ENCODE peak calls at places on chromosomes 2 and 18, in eight cellular contexts. V is kidney, S is colonic mucosa, Y is neural progenitor cell, E is PC-3, L is body of pancreas, Q is cardiac muscle cell, A is IMR-90. K is an unnamed sample.

GRCh38 chr2:9778012-9778411 is 65.3 kb upstream of the TAF1B start:
- DNase-seq in L (no peak), E (peak), Q (no peak), S (no peak), V (peak), A (no peak), Y (no peak), K (no peak)

GRCh38 chr2:113281920-113282746 is 3.4 kb upstream of the PAX8 start:
- DNase-seq in A (peak), Q (peak), Y (no peak), V (no peak), S (no peak), E (no peak), L (no peak), K (peak)

GRCh38 chr2:149065236-149065635 is 26.7 kb downstream of the LYPD6B start:
- DNase-seq in S (no peak), E (peak), V (no peak), L (no peak), Q (peak), Y (no peak), A (peak), K (no peak)

GRCh38 chr2:44620189-44620990 is 258.6 kb downstream of the CAMKMT start:
- DNase-seq in S (no peak), L (no peak), A (no peak), V (no peak), Y (no peak), Q (no peak), E (peak), K (no peak)

GRCh38 chr18:78499586-78499985 is 480.0 kb upstream of the SALL3 start:
- DNase-seq in L (no peak), E (no peak), Q (no peak), A (no peak), Y (no peak), V (no peak), S (no peak), K (no peak)

GRCh38 chr18:79395761-79396404 is at the start of gene NFATC1:
- DNase-seq in E (peak), L (peak), Q (peak), S (peak), A (peak), Y (peak), V (peak), K (no peak)

GRCh38 chr2:240953426-240954425 is 44.7 kb upstream of the SNED1 start:
- DNase-seq in Q (no peak), Y (no peak), S (peak), L (no peak), E (no peak), A (no peak), V (no peak), K (no peak)

GRCh38 chr2:164597988-164598387 is 23.3 kb downstream of the GRB14 start:
- DNase-seq in V (no peak), S (no peak), E (no peak), A (no peak), Q (no peak), Y (no peak), L (no peak), K (no peak)

GRCh38 chr2:227004482-227004881 is 159.5 kb downstream of the COL4A4 start:
- DNase-seq in Y (no peak), A (no peak), Q (no peak), V (no peak), S (no peak), L (no peak), E (no peak), K (no peak)

GRCh38 chr2:101608411-101609317 is 88.8 kb upstream of the MAP4K4 start:
- DNase-seq in Q (no peak), Y (no peak), V (no peak), S (no peak), E (no peak), L (no peak), A (no peak), K (no peak)

GRCh38 chr2:161434127-161434526 is 18.0 kb downstream of the TBR1 start:
- DNase-seq in V (no peak), L (no peak), E (no peak), S (no peak), Y (no peak), Q (no peak), A (no peak), K (no peak)

GRCh38 chr2:41910126-41910525 is 137.7 kb upstream of the PKDCC start:
- DNase-seq in E (peak), S (no peak), L (no peak), V (no peak), A (peak), Q (no peak), Y (peak), K (no peak)

GRCh38 chr2:12456293-12457151 is 260.2 kb upstream of the TRIB2 start:
- DNase-seq in E (peak), Y (peak), S (peak), A (peak), Q (peak), V (peak), L (peak), K (peak)

GRCh38 chr18:58125183-58125582 is 81.2 kb downstream of the NEDD4L start:
- DNase-seq in A (no peak), Q (peak), V (no peak), L (no peak), S (no peak), Y (peak), E (no peak), K (no peak)

GRCh38 chr2:40937284-40937683 is 485.4 kb upstream of the SLC8A1 start:
- DNase-seq in S (no peak), E (no peak), A (no peak), L (no peak), Y (no peak), Q (no peak), V (no peak), K (no peak)

GRCh38 chr18:60259052-60259681 is 113.4 kb downstream of the MC4R start:
- DNase-seq in A (peak), L (no peak), Q (peak), Y (no peak), S (no peak), E (peak), V (no peak), K (no peak)

GRCh38 chr2:218202266-218202665 is 14.7 kb upstream of the ARPC2 start:
- DNase-seq in L (no peak), A (no peak), E (no peak), V (no peak), Q (peak), Y (no peak), S (no peak), K (peak)

GRCh38 chr2:172397136-172397825 is 30.1 kb upstream of the ITGA6 start:
- DNase-seq in Y (no peak), L (no peak), Q (peak), E (no peak), S (no peak), A (no peak), V (no peak), K (no peak)

GRCh38 chr2:64661770-64662169 is 8.1 kb upstream of the SERTAD2 start:
- DNase-seq in Y (no peak), L (no peak), V (no peak), Q (no peak), S (no peak), A (no peak), E (peak), K (no peak)

GRCh38 chr2:234444888-234445287 is 52.0 kb downstream of the ARL4C start:
- DNase-seq in Q (peak), S (peak), E (no peak), V (no peak), Y (no peak), L (no peak), A (peak), K (no peak)

GRCh38 chr2:130836501-130837174 is at the start of gene ARHGEF4:
- DNase-seq in A (no peak), Y (peak), Q (peak), S (peak), V (peak), L (peak), E (peak), K (no peak)

GRCh38 chr2:99861376-99861760 is 281.0 kb downstream of the AFF3 start:
- DNase-seq in Q (peak), A (peak), S (no peak), L (no peak), E (no peak), Y (no peak), V (no peak), K (no peak)

GRCh38 chr2:120958623-120959366 is 223.1 kb downstream of the GLI2 start:
- DNase-seq in L (no peak), Y (peak), A (no peak), V (no peak), E (no peak), S (peak), Q (peak), K (no peak)

GRCh38 chr2:120959426-120959825 is 223.8 kb downstream of the GLI2 start:
- DNase-seq in E (no peak), Q (no peak), Y (no peak), A (no peak), S (no peak), L (no peak), V (peak), K (no peak)

GRCh38 chr2:120956486-120957156 is 221.0 kb downstream of the GLI2 start:
- DNase-seq in V (no peak), Y (no peak), A (no peak), E (no peak), L (no peak), S (no peak), Q (no peak), K (no peak)

GRCh38 chr2:120955427-120955826 is 219.8 kb downstream of the GLI2 start:
- DNase-seq in Y (no peak), Q (no peak), V (no peak), S (no peak), E (peak), A (peak), L (no peak), K (no peak)

DNA sequence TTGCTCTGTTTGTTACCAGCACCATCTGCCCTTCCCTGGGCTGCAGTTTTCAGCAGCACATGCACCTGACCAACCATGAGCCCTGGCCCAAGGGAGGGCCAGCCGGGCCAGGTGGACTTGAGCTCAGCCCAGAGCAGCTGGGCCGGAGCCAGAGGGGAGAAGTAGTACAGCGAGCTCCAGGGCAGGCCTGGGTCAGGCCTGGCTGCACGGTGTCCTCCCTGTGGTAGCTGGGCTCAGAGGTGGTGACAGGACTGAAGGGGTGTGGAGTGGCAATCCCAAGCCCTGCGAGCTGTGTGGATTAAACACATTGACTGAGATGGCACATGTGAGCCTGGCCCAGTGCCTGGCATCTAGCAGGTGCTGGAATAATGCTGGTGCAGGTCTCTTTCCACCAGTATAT is 222.2 kb downstream of the GLI2 start:
- DNase-seq in Q (no peak), E (no peak), V (no peak), L (no peak), S (no peak), Y (no peak), A (no peak), K (no peak)
- H3K4me3 ChIP-seq in Q (no peak), E (no peak), V (no peak), L (no peak), S (no peak), Y (no peak), A (no peak), K (no peak)

DNA sequence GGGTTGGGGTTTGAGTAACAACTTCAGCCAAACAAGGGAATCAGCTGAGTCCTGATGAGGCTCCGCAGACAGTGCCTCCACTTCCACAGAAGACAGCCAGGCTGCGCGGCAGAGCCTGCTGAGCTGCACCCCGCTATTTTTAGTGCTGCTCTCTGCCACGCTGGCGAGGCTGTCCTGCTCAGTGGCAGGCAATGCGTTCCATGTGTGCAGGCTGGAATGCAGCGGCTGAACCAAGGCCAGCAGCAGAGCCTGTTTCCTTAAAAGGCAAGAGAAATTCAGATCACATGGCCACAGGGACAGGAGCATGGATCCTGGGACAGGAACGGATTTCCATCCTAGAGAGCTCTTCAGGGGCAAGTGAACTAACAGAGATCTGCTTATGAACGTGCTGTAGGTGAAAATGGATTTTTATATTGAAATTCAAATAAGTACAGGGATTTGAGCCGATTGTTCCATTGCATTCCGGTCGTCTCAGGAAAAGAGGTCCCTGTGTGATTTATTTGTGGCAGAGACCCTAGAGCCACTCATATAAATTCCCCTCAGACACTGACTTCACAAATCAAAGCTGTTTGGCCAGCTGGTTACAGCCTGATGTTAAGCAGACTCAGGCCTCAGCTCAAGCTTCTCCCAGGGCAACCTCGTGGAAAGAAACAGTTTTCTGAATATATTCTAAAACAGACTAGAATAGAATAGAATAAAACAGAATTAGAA is 98.6 kb downstream of the COL6A3 start:
- DNase-seq in Q (peak), E (no peak), V (peak), A (peak), L (peak), S (peak), Y (peak), K (no peak)
- TF ChIP-seq CTCF in Q (peak), E (no peak), V (no peak), A (peak), L (peak), S (no peak), Y (no peak), K (no peak)

GRCh38 chr2:70902067-70902442 is 33.6 kb upstream of the ATP6V1B1 start:
- DNase-seq in Y (no peak), V (no peak), Q (no peak), S (no peak), A (peak), E (no peak), L (no peak), K (no peak)

GRCh38 chr2:70903171-70903570 is 32.5 kb upstream of the ATP6V1B1 start:
- DNase-seq in A (no peak), V (no peak), E (no peak), S (no peak), L (no peak), Y (no peak), Q (no peak), K (no peak)

GRCh38 chr2:70902579-70902978 is 33.1 kb upstream of the ATP6V1B1 start:
- DNase-seq in Q (no peak), A (no peak), S (no peak), L (no peak), Y (no peak), V (no peak), E (no peak), K (no peak)

GRCh38 chr2:70903641-70904340 is 31.9 kb upstream of the ATP6V1B1 start:
- DNase-seq in A (no peak), V (no peak), Q (no peak), L (no peak), E (no peak), Y (peak), S (no peak), K (no peak)

GRCh38 chr2:70901235-70902066 is 34.2 kb upstream of the ATP6V1B1 start:
- DNase-seq in Q (peak), A (peak), S (no peak), E (no peak), Y (peak), V (no peak), L (no peak), K (no peak)
- H3K4me3 ChIP-seq in Q (peak), A (peak), S (peak), E (peak), Y (peak), V (peak), L (peak), K (peak)

GRCh38 chr2:203376173-203376572 is 48.0 kb downstream of the ABI2 start:
- DNase-seq in A (no peak), V (no peak), S (no peak), E (no peak), Q (no peak), Y (no peak), L (no peak), K (no peak)
- TF ChIP-seq CTCF in A (no peak), V (no peak), S (no peak), E (peak), Q (no peak), Y (peak), L (no peak), K (peak)

GRCh38 chr2:219570924-219571310 is 422 bp downstream of the OBSL1 start:
- DNase-seq in E (no peak), V (peak), Q (peak), S (no peak), L (no peak), A (peak), Y (peak), K (no peak)

GRCh38 chr2:219570194-219570923 is 980 bp downstream of the OBSL1 start:
- DNase-seq in S (no peak), E (peak), A (peak), Y (peak), V (peak), L (peak), Q (peak), K (no peak)

GRCh38 chr2:219567791-219568361 is 3.5 kb downstream of the OBSL1 start:
- DNase-seq in V (peak), A (no peak), Q (no peak), E (no peak), Y (no peak), S (no peak), L (no peak), K (no peak)

GRCh38 chr2:219569041-219569440 is 2.3 kb downstream of the OBSL1 start:
- DNase-seq in A (no peak), Y (no peak), L (no peak), S (no peak), Q (no peak), V (no peak), E (no peak), K (peak)

DNA sequence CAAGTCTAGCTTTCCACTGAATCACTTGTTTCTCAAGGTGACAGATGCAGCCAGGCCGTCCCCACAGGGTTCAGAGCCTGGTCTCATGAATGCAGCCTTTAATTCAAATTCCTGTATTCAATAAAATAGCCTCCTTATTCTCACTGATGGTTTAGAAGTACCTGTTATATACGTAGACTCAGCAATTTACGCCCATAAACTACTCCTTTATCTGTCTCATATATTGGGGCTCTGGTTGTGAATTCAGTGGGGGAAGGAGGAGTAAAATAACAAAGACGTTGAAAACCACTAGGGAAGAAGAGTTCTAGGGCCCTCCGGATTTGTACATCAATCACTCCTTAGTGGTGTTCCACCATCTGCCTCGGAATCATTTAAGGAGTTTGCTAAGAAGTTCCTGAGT is 1.7 kb downstream of the OBSL1 start:
- DNase-seq in A (no peak), L (no peak), E (no peak), V (no peak), Q (no peak), S (no peak), Y (no peak), K (no peak)
- H3K4me3 ChIP-seq in A (no peak), L (no peak), E (peak), V (peak), Q (peak), S (no peak), Y (peak), K (peak)

GRCh38 chr2:196639180-196640030 is at the start of gene CCDC150:
- DNase-seq in A (peak), L (peak), V (peak), E (peak), Y (peak), Q (peak), S (peak), K (peak)
- TF ChIP-seq CTCF in A (peak), L (peak), V (peak), E (peak), Y (peak), Q (peak), S (no peak), K (peak)

DNA sequence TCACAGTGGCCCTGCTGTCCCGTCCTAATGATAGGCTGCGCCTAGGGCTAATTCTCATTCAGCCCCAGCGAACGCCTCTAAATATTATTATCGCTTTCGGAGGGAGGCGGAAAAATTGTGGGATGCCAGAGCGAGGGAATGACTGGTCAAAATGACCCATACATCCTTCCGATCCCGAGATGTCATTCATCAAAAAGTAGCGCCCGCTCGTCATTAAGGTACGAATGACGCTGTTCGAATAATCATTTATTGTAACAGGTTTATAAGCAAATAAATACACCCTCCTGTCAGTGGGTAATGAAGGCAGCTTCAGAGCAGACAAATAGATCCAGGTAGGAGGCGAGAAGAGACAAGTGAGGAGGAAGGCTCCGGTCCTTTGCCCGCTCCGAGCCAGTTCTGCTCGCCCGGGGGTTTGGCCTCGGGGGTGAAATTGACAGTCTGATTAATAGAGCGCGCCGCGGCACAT is at the start of gene EVX2:
- DNase-seq in E (no peak), Y (no peak), S (no peak), Q (no peak), A (no peak), L (no peak), V (no peak), K (no peak)
- H3K4me3 ChIP-seq in E (no peak), Y (no peak), S (no peak), Q (peak), A (no peak), L (no peak), V (no peak), K (no peak)

DNA sequence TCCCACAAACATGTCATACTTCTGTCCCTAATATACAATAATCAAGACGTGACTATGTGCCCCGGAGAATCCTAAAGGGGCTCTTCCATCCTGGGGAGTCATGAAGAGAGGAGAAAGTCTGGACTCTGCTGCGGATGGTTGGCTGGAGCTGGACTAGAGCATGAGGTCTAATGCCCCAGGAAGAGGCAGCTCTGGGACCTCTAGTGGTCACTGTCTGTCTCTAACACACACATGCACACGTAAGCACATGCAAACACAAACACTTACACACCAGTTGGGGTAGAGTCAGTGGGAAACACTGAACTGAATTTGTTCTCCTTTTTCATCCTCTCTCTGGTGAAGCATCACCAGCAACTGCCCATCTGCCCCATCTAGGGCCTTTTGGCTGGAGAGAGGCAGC is 271.6 kb downstream of the TDRD15 start:
- DNase-seq in V (no peak), L (no peak), E (no peak), S (no peak), Q (no peak), Y (no peak), A (no peak), K (no peak)
- TF ChIP-seq CTCF in V (no peak), L (no peak), E (peak), S (peak), Q (no peak), Y (peak), A (no peak), K (peak)

GRCh38 chr2:207471261-207471660 is 58.5 kb upstream of the CREB1 start:
- DNase-seq in E (no peak), Y (no peak), A (no peak), Q (no peak), S (no peak), V (no peak), L (no peak), K (no peak)

GRCh38 chr2:207470700-207471070 is 59.1 kb upstream of the CREB1 start:
- DNase-seq in E (no peak), A (no peak), L (no peak), V (no peak), S (no peak), Y (no peak), Q (no peak), K (no peak)

GRCh38 chr2:207473203-207473865 is 56.4 kb upstream of the CREB1 start:
- DNase-seq in L (peak), Y (peak), Q (peak), A (peak), S (no peak), V (no peak), E (peak), K (peak)

GRCh38 chr2:207473866-207474251 is 55.9 kb upstream of the CREB1 start:
- DNase-seq in E (peak), A (no peak), L (no peak), Y (no peak), Q (no peak), V (no peak), S (no peak), K (no peak)

GRCh38 chr2:207472343-207473202 is 57.2 kb upstream of the CREB1 start:
- DNase-seq in L (no peak), A (peak), Y (no peak), E (no peak), V (no peak), S (no peak), Q (no peak), K (peak)
- H3K4me3 ChIP-seq in L (no peak), A (peak), Y (no peak), E (no peak), V (peak), S (no peak), Q (no peak), K (peak)